ENCODE peak calls at places on chromosomes 5 and 9, in seven cellular contexts. I is IMR-90, F is mesendoderm, M is H9, W is H1, O is neuronal stem cell, Z is mesenchymal stem cell. P is an unnamed sample.

GRCh38 chr5:134151723-134152122 is 25.0 kb downstream of the SKP1 start:
- DNase-seq in Z (no peak), F (no peak), M (no peak), O (no peak), I (no peak), W (no peak), P (no peak)

GRCh38 chr5:96332535-96333396 is 100.3 kb downstream of the PCSK1 start:
- DNase-seq in O (no peak), M (no peak), F (no peak), I (no peak), Z (no peak), W (no peak), P (no peak)

GRCh38 chr9:93292664-93293328 is 108.9 kb downstream of the WNK2 start:
- DNase-seq in F (no peak), Z (no peak), O (no peak), M (no peak), I (no peak), W (no peak), P (no peak)

GRCh38 chr9:108396618-108397017 is 459.2 kb downstream of the ACTL7B start:
- DNase-seq in Z (no peak), I (no peak), W (no peak), F (no peak), O (no peak), M (no peak), P (no peak)

GRCh38 chr5:177296581-177296980 is 6.9 kb downstream of the RAB24 start:
- DNase-seq in F (no peak), Z (no peak), W (no peak), M (no peak), I (no peak), O (no peak), P (no peak)

GRCh38 chr9:93129691-93130500 is 4.2 kb downstream of the NINJ1 start:
- DNase-seq in W (no peak), I (no peak), M (no peak), O (no peak), Z (no peak), F (no peak), P (no peak)

GRCh38 chr5:878125-878524 is 14.5 kb downstream of the BRD9 start:
- DNase-seq in I (no peak), O (no peak), Z (no peak), M (no peak), W (no peak), F (no peak), P (no peak)

GRCh38 chr9:5557606-5558587 is 47.6 kb downstream of the PDCD1LG2 start:
- DNase-seq in W (no peak), Z (no peak), F (no peak), O (no peak), M (no peak), I (no peak), P (peak)

GRCh38 chr9:133003671-133004090 is 25.2 kb downstream of the GFI1B start:
- DNase-seq in Z (no peak), F (peak), W (peak), O (no peak), M (peak), I (no peak), P (no peak)

GRCh38 chr9:88075966-88076285 is 62.3 kb downstream of the SPATA31C2 start:
- DNase-seq in W (no peak), F (no peak), M (no peak), Z (no peak), I (no peak), O (peak), P (no peak)
- H2AK5ac ChIP-seq in W (no peak), F (no peak), M (no peak), Z (no peak), I (no peak), O (no peak), P (no peak)

GRCh38 chr5:173003360-173003759 is 19.8 kb downstream of the ATP6V0E1 start:
- DNase-seq in Z (no peak), I (no peak), F (no peak), O (no peak), W (no peak), M (no peak), P (no peak)

GRCh38 chr5:173004447-173004846 is 20.9 kb downstream of the ATP6V0E1 start:
- DNase-seq in O (no peak), W (no peak), M (no peak), F (no peak), I (no peak), Z (no peak), P (no peak)

GRCh38 chr5:173001229-173001841 is 17.8 kb downstream of the ATP6V0E1 start:
- DNase-seq in Z (no peak), O (no peak), F (no peak), I (no peak), M (no peak), W (no peak), P (no peak)

GRCh38 chr5:172999351-172999973 is 15.9 kb downstream of the ATP6V0E1 start:
- DNase-seq in Z (no peak), O (no peak), M (no peak), W (no peak), F (no peak), I (no peak), P (peak)

GRCh38 chr5:172999974-173000373 is 16.4 kb downstream of the ATP6V0E1 start:
- DNase-seq in M (no peak), I (no peak), W (no peak), F (no peak), Z (no peak), O (no peak), P (no peak)
- H2AK5ac ChIP-seq in M (no peak), I (no peak), W (no peak), F (no peak), Z (no peak), O (no peak), P (no peak)

GRCh38 chr9:109894444-109894843 is 114.4 kb downstream of the PALM2AKAP2 start:
- DNase-seq in M (no peak), W (no peak), I (no peak), Z (no peak), F (no peak), O (no peak), P (no peak)
- H2AK5ac ChIP-seq in M (no peak), W (no peak), I (peak), Z (no peak), F (no peak), O (no peak), P (no peak)

GRCh38 chr5:172451771-172452197 is 2.5 kb downstream of the SH3PXD2B start:
- DNase-seq in I (peak), F (peak), W (no peak), Z (peak), O (no peak), M (peak), P (peak)
- H2AK5ac ChIP-seq in I (peak), F (no peak), W (no peak), Z (no peak), O (peak), M (no peak), P (no peak)

GRCh38 chr9:96621619-96622018 is 2.0 kb upstream of the CDC14B start:
- DNase-seq in O (no peak), W (no peak), Z (no peak), I (peak), F (peak), M (no peak), P (no peak)
- H2AK5ac ChIP-seq in O (no peak), W (no peak), Z (no peak), I (no peak), F (no peak), M (no peak), P (no peak)

DNA sequence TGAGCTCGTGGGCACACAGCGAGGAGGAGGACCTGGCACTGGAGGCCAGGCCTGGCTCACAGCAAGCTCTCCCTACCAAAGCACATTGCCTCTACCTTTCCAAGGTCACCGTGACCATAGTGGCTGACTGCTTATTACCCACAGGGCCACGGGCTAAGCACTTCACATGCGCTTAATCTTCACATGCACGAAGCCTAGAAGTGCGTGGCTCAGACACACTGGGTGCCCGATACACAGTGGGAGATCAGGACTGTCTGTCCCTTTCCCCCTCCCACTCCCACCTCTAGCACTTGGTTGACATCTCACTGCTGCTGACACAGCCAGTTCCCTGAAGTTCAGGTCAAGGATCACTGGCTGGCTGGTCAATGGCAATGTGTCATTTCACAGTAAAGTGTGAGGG is 23.6 kb downstream of the LHX6 start:
- DNase-seq in M (no peak), Z (no peak), O (no peak), W (no peak), I (no peak), F (no peak), P (no peak)
- H2AK5ac ChIP-seq in M (no peak), Z (no peak), O (peak), W (peak), I (peak), F (no peak), P (no peak)

GRCh38 chr9:25948182-25948581 is 269.9 kb upstream of the TUSC1 start:
- DNase-seq in Z (no peak), O (no peak), F (no peak), W (no peak), I (no peak), M (no peak), P (no peak)
- H2AK5ac ChIP-seq in Z (no peak), O (no peak), F (no peak), W (no peak), I (no peak), M (no peak), P (no peak)

P was measured in trophoblast cell.